ENCODE peak calls at places on chromosome 22, in nine cellular contexts. G is Karpas-422; I is breast epithelium; W is adrenal gland; V is gastrocnemius medialis; F is colonic mucosa; R is brain microvascular endothelial cell; L is naive thymus-derived CD4-positive, alpha-beta T cell; Y is tibial nerve. K is an unnamed sample.

GRCh38 chr22:30947821-30948454 is 20.6 kb downstream of the MORC2 start:
- DNase-seq in I (no peak), L (peak; percentile 64), G (peak; percentile 62), V (no peak), F (no peak), R (peak; percentile 9), Y (no peak), W (no peak), K (no peak)

GRCh38 chr22:17897411-17897810 is 123.1 kb upstream of the BID start:
- DNase-seq in G (no peak), L (no peak), I (no peak), W (no peak), F (no peak), Y (no peak), V (no peak), R (no peak), K (no peak)

GRCh38 chr22:17951315-17951714 is 73.0 kb downstream of the MICAL3 start:
- DNase-seq in W (no peak), I (no peak), R (no peak), G (no peak), V (no peak), L (no peak), Y (no peak), F (no peak), K (no peak)

GRCh38 chr22:31075961-31076360 is 5.2 kb upstream of the SMTN start:
- DNase-seq in Y (peak; percentile 67), F (peak; percentile 72), L (no peak), V (peak; percentile 78), W (peak; percentile 43), G (no peak), R (no peak), I (no peak), K (peak; percentile 39)

GRCh38 chr22:30875481-30876215 is 92.9 kb downstream of the MORC2 start:
- DNase-seq in L (no peak), G (no peak), R (no peak), V (peak; percentile 97), F (no peak), I (peak; percentile 39), Y (no peak), W (peak; percentile 75), K (no peak)

GRCh38 chr22:20868225-20868944 is 9.6 kb downstream of the SNAP29 start:
- DNase-seq in R (no peak), W (no peak), V (no peak), I (no peak), G (no peak), Y (no peak), L (no peak), F (no peak), K (no peak)

GRCh38 chr22:22770280-22770871 is 117.2 kb upstream of the IGLL5 start:
- DNase-seq in R (peak; percentile 22), W (peak; percentile 54), F (peak; percentile 77), V (no peak), L (peak; percentile 15), Y (peak; percentile 40), G (peak; percentile 79), I (no peak), K (no peak)

GRCh38 chr22:28105396-28105795 is 186.3 kb upstream of the PITPNB start:
- DNase-seq in I (no peak), Y (no peak), W (no peak), V (no peak), R (no peak), L (no peak), F (no peak), G (no peak), K (no peak)

GRCh38 chr22:39405346-39406085 is 5.9 kb downstream of the TAB1 start:
- DNase-seq in V (no peak), W (no peak), F (no peak), G (no peak), R (peak; percentile 75), I (no peak), Y (no peak), L (no peak), K (peak; percentile 73)

GRCh38 chr22:23458663-23459541 is 121.2 kb downstream of the IGLL1 start:
- DNase-seq in F (no peak), G (no peak), R (no peak), Y (no peak), I (peak; percentile 85), W (no peak), L (no peak), V (no peak), K (no peak)

GRCh38 chr22:24894998-24895397 is 51.5 kb downstream of the LHFPL7 start:
- DNase-seq in L (no peak), W (peak; percentile 62), F (peak; percentile 88), G (no peak), V (peak; percentile 83), I (peak; percentile 76), Y (peak; percentile 74), R (peak; percentile 56), K (peak; percentile 36)

DNA sequence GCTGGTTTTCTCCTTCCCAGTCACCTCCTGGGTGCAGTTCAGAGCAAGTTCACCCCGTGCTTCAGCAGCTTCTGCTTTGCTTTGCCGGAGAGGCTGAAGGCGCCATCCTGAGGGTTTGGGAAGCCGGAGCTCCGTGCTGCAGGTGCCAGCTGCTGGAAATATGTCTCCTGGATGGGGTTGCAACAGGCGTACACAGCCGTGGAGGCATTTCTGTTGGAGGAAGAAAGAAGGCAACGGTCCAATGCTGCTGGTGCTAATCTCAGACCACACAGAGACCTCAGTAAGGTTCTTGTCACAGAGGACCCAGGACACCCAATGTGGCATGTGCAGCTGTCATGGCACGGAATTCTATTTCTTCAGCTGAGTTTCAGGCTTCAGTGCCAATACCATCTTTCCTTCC is 24.1 kb downstream of the ASPHD2 start:
- DNase-seq in I (no peak), V (no peak), L (no peak), G (no peak), W (no peak), F (no peak), Y (no peak), R (no peak), K (no peak)
- H3K36me3 ChIP-seq in I (peaks cover 7% of the 10 kb centered on the region), V (no peaks in the 10 kb centered on the region), L (no peaks in the 10 kb centered on the region), G (peaks cover 20% of the 10 kb centered on the region), W (peaks cover 59% of the 10 kb centered on the region), F (peaks cover 5% of the 10 kb centered on the region), Y (peaks cover 14% of the 10 kb centered on the region), R (peaks cover 11% of the 10 kb centered on the region), K (peaks cover 64% of the 10 kb centered on the region)

DNA sequence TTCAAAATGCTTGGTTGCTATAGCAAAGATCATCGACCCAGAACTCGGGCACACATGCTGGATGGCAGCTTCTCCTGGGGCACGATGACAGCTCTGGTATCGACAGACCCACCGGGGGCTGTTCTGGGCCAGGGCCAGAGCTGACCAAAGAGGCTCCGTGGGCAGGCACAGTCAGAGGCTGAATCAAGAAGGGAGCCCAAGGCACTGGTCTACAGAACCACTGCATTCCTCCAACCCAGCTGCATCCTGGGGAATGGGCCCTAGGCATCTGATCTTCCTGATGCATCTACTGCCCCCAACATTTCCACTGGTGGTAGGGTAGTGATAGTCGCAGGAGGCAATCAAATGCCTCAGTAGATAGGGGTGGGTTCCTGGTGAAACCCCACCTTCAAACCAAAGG is 470.3 kb downstream of the TBC1D22A start:
- DNase-seq in F (no peak), W (no peak), I (no peak), V (no peak), G (no peak), Y (no peak), R (no peak), L (no peak), K (no peak)
- H3K36me3 ChIP-seq in F (no peaks in the 10 kb centered on the region), W (no peaks in the 10 kb centered on the region), I (no peaks in the 10 kb centered on the region), V (no peaks in the 10 kb centered on the region), G (no peaks in the 10 kb centered on the region), Y (no peaks in the 10 kb centered on the region), R (no peaks in the 10 kb centered on the region), L (no peaks in the 10 kb centered on the region), K (no peaks in the 10 kb centered on the region)

GRCh38 chr22:49351761-49352221 is 475.9 kb downstream of the BRD1 start:
- DNase-seq in R (no peak), L (no peak), I (peak; percentile 48), V (no peak), F (no peak), Y (no peak), W (no peak), G (no peak), K (no peak)
- H3K36me3 ChIP-seq in R (no peaks in the 10 kb centered on the region), L (no peaks in the 10 kb centered on the region), I (no peaks in the 10 kb centered on the region), V (no peaks in the 10 kb centered on the region), F (no peaks in the 10 kb centered on the region), Y (no peaks in the 10 kb centered on the region), W (no peaks in the 10 kb centered on the region), G (no peaks in the 10 kb centered on the region), K (no peaks in the 10 kb centered on the region)

DNA sequence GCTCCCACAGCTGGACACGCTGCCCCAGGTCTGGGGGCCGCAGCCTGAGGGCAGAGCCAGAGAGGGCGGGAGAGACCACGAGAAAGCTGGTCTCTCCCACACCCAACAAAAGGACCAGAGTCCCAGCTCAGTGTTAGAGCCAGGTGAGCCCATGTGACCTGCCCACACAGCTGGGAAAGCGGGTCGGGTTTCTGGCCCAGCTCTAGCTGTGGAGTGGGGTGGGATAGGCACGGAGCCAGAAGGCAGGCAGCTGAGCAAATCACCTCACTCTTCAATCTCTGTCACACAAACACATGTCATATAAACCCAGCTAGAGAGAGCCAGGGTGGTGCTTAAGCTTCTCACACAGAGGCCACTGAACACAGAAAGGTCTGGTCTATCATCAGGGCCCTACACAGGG is 7.8 kb upstream of the EIF3D start:
- DNase-seq in R (no peak), W (no peak), I (no peak), V (peak; percentile 53), Y (no peak), F (no peak), G (no peak), L (no peak), K (peak; percentile 31)
- H3K36me3 ChIP-seq in R (no peaks in the 10 kb centered on the region), W (no peaks in the 10 kb centered on the region), I (no peaks in the 10 kb centered on the region), V (no peaks in the 10 kb centered on the region), Y (no peaks in the 10 kb centered on the region), F (no peaks in the 10 kb centered on the region), G (no peaks in the 10 kb centered on the region), L (no peaks in the 10 kb centered on the region), K (no peaks in the 10 kb centered on the region)

GRCh38 chr22:36145881-36146280 is 14.7 kb downstream of the APOL3 start:
- DNase-seq in W (no peak), L (no peak), V (no peak), G (no peak), I (no peak), F (no peak), R (no peak), Y (no peak), K (no peak)

GRCh38 chr22:36143956-36144355 is 16.6 kb downstream of the APOL3 start:
- DNase-seq in L (no peak), W (no peak), Y (no peak), I (no peak), R (no peak), G (no peak), V (no peak), F (no peak), K (no peak)

GRCh38 chr22:36143066-36143815 is 17.3 kb downstream of the APOL3 start:
- DNase-seq in W (no peak), G (no peak), R (no peak), L (no peak), F (no peak), V (no peak), Y (no peak), I (no peak), K (no peak)

GRCh38 chr22:36144886-36145541 is 15.5 kb downstream of the APOL3 start:
- DNase-seq in F (peak; percentile 40), G (peak; percentile 65), Y (peak; percentile 55), W (peak; percentile 68), R (peak; percentile 61), I (no peak), V (peak; percentile 61), L (peak; percentile 27), K (peak; percentile 67)

GRCh38 chr22:36141481-36141880 is 19.1 kb downstream of the APOL3 start:
- DNase-seq in V (no peak), G (no peak), R (no peak), Y (no peak), W (no peak), I (no peak), F (no peak), L (no peak), K (no peak)
- H3K36me3 ChIP-seq in V (no peaks in the 10 kb centered on the region), G (no peaks in the 10 kb centered on the region), R (no peaks in the 10 kb centered on the region), Y (no peaks in the 10 kb centered on the region), W (peaks cover 22% of the 10 kb centered on the region), I (no peaks in the 10 kb centered on the region), F (no peaks in the 10 kb centered on the region), L (peaks cover 38% of the 10 kb centered on the region), K (peaks cover 57% of the 10 kb centered on the region)

GRCh38 chr22:41857860-41858199 is 24.9 kb downstream of the SREBF2 start:
- DNase-seq in I (no peak), Y (no peak), L (no peak), W (no peak), G (no peak), F (no peak), R (no peak), V (no peak), K (no peak)
- H3K36me3 ChIP-seq in I (no peaks in the 10 kb centered on the region), Y (no peaks in the 10 kb centered on the region), L (no peaks in the 10 kb centered on the region), W (no peaks in the 10 kb centered on the region), G (peaks cover 5% of the 10 kb centered on the region), F (no peaks in the 10 kb centered on the region), R (no peaks in the 10 kb centered on the region), V (no peaks in the 10 kb centered on the region), K (no peaks in the 10 kb centered on the region)

K was measured in upper lobe of left lung.